ENCODE peak calls at places on chromosomes 4 and X, in nine cellular contexts. One of them, this sample, is unnamed.

GRCh38 chr4:112082954-112083586 is 62.2 kb upstream of the FAM241A start:
- DNase-seq in AG04450: peak; percentile 21
- DNase-seq in NCI-H774: no peak
- DNase-seq in endothelial cell: no peak
- DNase-seq in substantia nigra: no peak
- DNase-seq in bronchial epithelial cell: peak; percentile 99
- DNase-seq in transverse colon: no peak
- DNase-seq in GM04504: peak; percentile 47
- DNase-seq in mesenchymal stem cell: peak; percentile 66
- DNase-seq in this sample: no peak

GRCh38 chr4:153152453-153153338 is 51.5 kb upstream of the TRIM2 start:
- DNase-seq in GM04504: no peak
- DNase-seq in bronchial epithelial cell: no peak
- DNase-seq in mesenchymal stem cell: peak; percentile 48
- DNase-seq in AG04450: no peak
- DNase-seq in NCI-H774: peak; percentile 28
- DNase-seq in transverse colon: peak; percentile 70
- DNase-seq in endothelial cell: peak; percentile 27
- DNase-seq in substantia nigra: peak; percentile 56
- DNase-seq in this sample: peak; percentile 46

GRCh38 chr4:85228264-85228663 is 246.7 kb upstream of the ARHGAP24 start:
- DNase-seq in transverse colon: no peak
- DNase-seq in endothelial cell: no peak
- DNase-seq in NCI-H774: no peak
- DNase-seq in substantia nigra: no peak
- DNase-seq in bronchial epithelial cell: no peak
- DNase-seq in AG04450: no peak
- DNase-seq in GM04504: no peak
- DNase-seq in mesenchymal stem cell: no peak
- DNase-seq in this sample: no peak

GRCh38 chrX:68842781-68843581 is 14.2 kb downstream of the EFNB1 start:
- DNase-seq in AG04450: no peak
- DNase-seq in endothelial cell: no peak
- DNase-seq in mesenchymal stem cell: no peak
- DNase-seq in NCI-H774: no peak
- DNase-seq in GM04504: no peak
- DNase-seq in bronchial epithelial cell: peak; percentile 46
- DNase-seq in substantia nigra: no peak
- DNase-seq in transverse colon: peak; percentile 51
- DNase-seq in this sample: peak; percentile 20

GRCh38 chrX:30887288-30887687 is 1.8 kb downstream of the TAB3 start:
- DNase-seq in mesenchymal stem cell: no peak
- DNase-seq in substantia nigra: no peak
- DNase-seq in GM04504: no peak
- DNase-seq in AG04450: no peak
- DNase-seq in bronchial epithelial cell: no peak
- DNase-seq in NCI-H774: no peak
- DNase-seq in endothelial cell: no peak
- DNase-seq in transverse colon: no peak
- DNase-seq in this sample: no peak

GRCh38 chrX:88883205-88883604 is 136.2 kb downstream of the CPXCR1 start:
- DNase-seq in transverse colon: no peak
- DNase-seq in AG04450: no peak
- DNase-seq in mesenchymal stem cell: peak; percentile 6
- DNase-seq in NCI-H774: no peak
- DNase-seq in bronchial epithelial cell: no peak
- DNase-seq in substantia nigra: no peak
- DNase-seq in GM04504: no peak
- DNase-seq in endothelial cell: no peak
- DNase-seq in this sample: no peak

GRCh38 chrX:77493677-77494553 is 46.7 kb downstream of the FGF16 start:
- DNase-seq in NCI-H774: no peak
- DNase-seq in transverse colon: no peak
- DNase-seq in substantia nigra: no peak
- DNase-seq in GM04504: peak; percentile 20
- DNase-seq in bronchial epithelial cell: peak; percentile 40
- DNase-seq in mesenchymal stem cell: peak; percentile 88
- DNase-seq in endothelial cell: no peak
- DNase-seq in AG04450: peak; percentile 67
- DNase-seq in this sample: peak; percentile 0

GRCh38 chr4:101169044-101170014 is 178.0 kb downstream of the PPP3CA start:
- DNase-seq in bronchial epithelial cell: peak; percentile 74
- DNase-seq in NCI-H774: peak; percentile 43
- DNase-seq in endothelial cell: peak; percentile 65
- DNase-seq in transverse colon: peak; percentile 72
- DNase-seq in GM04504: no peak
- DNase-seq in mesenchymal stem cell: peak; percentile 71
- DNase-seq in AG04450: no peak
- DNase-seq in substantia nigra: peak; percentile 31
- DNase-seq in this sample: peak; percentile 78

GRCh38 chr4:129230836-129231235 is 134.9 kb downstream of the C4orf33 start:
- DNase-seq in bronchial epithelial cell: no peak
- DNase-seq in mesenchymal stem cell: no peak
- DNase-seq in AG04450: no peak
- DNase-seq in substantia nigra: no peak
- DNase-seq in endothelial cell: no peak
- DNase-seq in GM04504: no peak
- DNase-seq in transverse colon: no peak
- DNase-seq in NCI-H774: no peak
- DNase-seq in this sample: no peak

GRCh38 chr4:42568610-42569207 is 88.2 kb downstream of the ATP8A1 start:
- DNase-seq in mesenchymal stem cell: peak; percentile 62
- DNase-seq in bronchial epithelial cell: peak; percentile 66
- DNase-seq in transverse colon: peak; percentile 72
- DNase-seq in GM04504: peak; percentile 29
- DNase-seq in substantia nigra: peak; percentile 66
- DNase-seq in endothelial cell: peak; percentile 75
- DNase-seq in NCI-H774: peak; percentile 51
- DNase-seq in AG04450: peak; percentile 20
- DNase-seq in this sample: peak; percentile 56

GRCh38 chrX:48794993-48795501 is 6.8 kb upstream of the HDAC6 start:
- DNase-seq in substantia nigra: no peak
- DNase-seq in bronchial epithelial cell: peak; percentile 52
- DNase-seq in transverse colon: no peak
- DNase-seq in mesenchymal stem cell: peak; percentile 67
- DNase-seq in GM04504: peak; percentile 51
- DNase-seq in endothelial cell: no peak
- DNase-seq in NCI-H774: no peak
- DNase-seq in AG04450: peak; percentile 3
- DNase-seq in this sample: no peak

GRCh38 chr4:36471903-36472302 is 190.5 kb downstream of the DTHD1 start:
- DNase-seq in mesenchymal stem cell: no peak
- DNase-seq in transverse colon: no peak
- DNase-seq in bronchial epithelial cell: no peak
- DNase-seq in NCI-H774: no peak
- DNase-seq in AG04450: no peak
- DNase-seq in endothelial cell: no peak
- DNase-seq in GM04504: no peak
- DNase-seq in substantia nigra: no peak
- DNase-seq in this sample: no peak

GRCh38 chr4:8202526-8203375 is 3.7 kb downstream of the SH3TC1 start:
- DNase-seq in bronchial epithelial cell: no peak
- DNase-seq in AG04450: no peak
- DNase-seq in mesenchymal stem cell: no peak
- DNase-seq in transverse colon: no peak
- DNase-seq in NCI-H774: no peak
- DNase-seq in substantia nigra: no peak
- DNase-seq in endothelial cell: no peak
- DNase-seq in GM04504: no peak
- DNase-seq in this sample: no peak

GRCh38 chrX:111164728-111165127 is 68.7 kb downstream of the PAK3 start:
- DNase-seq in transverse colon: no peak
- DNase-seq in AG04450: no peak
- DNase-seq in GM04504: no peak
- DNase-seq in mesenchymal stem cell: peak; percentile 15
- DNase-seq in NCI-H774: no peak
- DNase-seq in substantia nigra: no peak
- DNase-seq in endothelial cell: peak; percentile 3
- DNase-seq in bronchial epithelial cell: peak; percentile 10
- DNase-seq in this sample: no peak

GRCh38 chr4:186780291-186781031 is 56.8 kb upstream of the FAT1 start:
- DNase-seq in transverse colon: no peak
- DNase-seq in substantia nigra: no peak
- DNase-seq in endothelial cell: no peak
- DNase-seq in NCI-H774: no peak
- DNase-seq in GM04504: no peak
- DNase-seq in bronchial epithelial cell: peak; percentile 52
- DNase-seq in AG04450: no peak
- DNase-seq in mesenchymal stem cell: peak; percentile 27
- DNase-seq in this sample: no peak

GRCh38 chr4:168384437-168385141 is 66.0 kb upstream of the DDX60 start:
- DNase-seq in GM04504: no peak
- DNase-seq in substantia nigra: no peak
- DNase-seq in bronchial epithelial cell: no peak
- DNase-seq in AG04450: no peak
- DNase-seq in NCI-H774: no peak
- DNase-seq in mesenchymal stem cell: no peak
- DNase-seq in transverse colon: peak; percentile 21
- DNase-seq in endothelial cell: no peak
- DNase-seq in this sample: no peak

GRCh38 chr4:5018603-5019002 is 655 bp downstream of the CYTL1 start:
- DNase-seq in bronchial epithelial cell: no peak
- DNase-seq in NCI-H774: no peak
- DNase-seq in mesenchymal stem cell: no peak
- DNase-seq in transverse colon: no peak
- DNase-seq in endothelial cell: no peak
- DNase-seq in substantia nigra: no peak
- DNase-seq in GM04504: no peak
- DNase-seq in AG04450: no peak
- DNase-seq in this sample: no peak

GRCh38 chrX:25640276-25640675 is 497.9 kb upstream of the MAGEB18 start:
- DNase-seq in NCI-H774: no peak
- DNase-seq in substantia nigra: no peak
- DNase-seq in mesenchymal stem cell: no peak
- DNase-seq in GM04504: no peak
- DNase-seq in AG04450: no peak
- DNase-seq in bronchial epithelial cell: no peak
- DNase-seq in transverse colon: no peak
- DNase-seq in endothelial cell: no peak
- DNase-seq in this sample: no peak

GRCh38 chr4:83851261-83852084 is 315.6 kb downstream of the GPAT3 start:
- DNase-seq in mesenchymal stem cell: peak; percentile 24
- DNase-seq in transverse colon: no peak
- DNase-seq in bronchial epithelial cell: peak; percentile 61
- DNase-seq in substantia nigra: no peak
- DNase-seq in GM04504: no peak
- DNase-seq in endothelial cell: no peak
- DNase-seq in NCI-H774: no peak
- DNase-seq in AG04450: no peak
- DNase-seq in this sample: no peak

GRCh38 chr4:174454815-174455473 is 67.3 kb downstream of the HPGD start:
- DNase-seq in NCI-H774: no peak
- DNase-seq in transverse colon: peak; percentile 19
- DNase-seq in GM04504: no peak
- DNase-seq in mesenchymal stem cell: no peak
- DNase-seq in endothelial cell: no peak
- DNase-seq in bronchial epithelial cell: no peak
- DNase-seq in substantia nigra: no peak
- DNase-seq in AG04450: no peak
- DNase-seq in this sample: no peak

GRCh38 chr4:99723555-99724450 is 66.2 kb upstream of the C4orf54 start:
- DNase-seq in bronchial epithelial cell: peak; percentile 97
- DNase-seq in endothelial cell: no peak
- DNase-seq in NCI-H774: no peak
- DNase-seq in GM04504: peak; percentile 18
- DNase-seq in mesenchymal stem cell: peak; percentile 82
- DNase-seq in substantia nigra: peak; percentile 3
- DNase-seq in AG04450: peak; percentile 63
- DNase-seq in transverse colon: peak; percentile 76
- DNase-seq in this sample: no peak

GRCh38 chr4:138188406-138189084 is 53.6 kb downstream of the SLC7A11 start:
- DNase-seq in transverse colon: no peak
- DNase-seq in substantia nigra: no peak
- DNase-seq in endothelial cell: no peak
- DNase-seq in GM04504: no peak
- DNase-seq in AG04450: no peak
- DNase-seq in mesenchymal stem cell: no peak
- DNase-seq in bronchial epithelial cell: peak; percentile 93
- DNase-seq in NCI-H774: no peak
- DNase-seq in this sample: peak; percentile 37

GRCh38 chr4:74969507-74970474 is 36.9 kb downstream of the PARM1 start:
- DNase-seq in endothelial cell: no peak
- DNase-seq in NCI-H774: no peak
- DNase-seq in substantia nigra: no peak
- DNase-seq in AG04450: no peak
- DNase-seq in transverse colon: no peak
- DNase-seq in mesenchymal stem cell: no peak
- DNase-seq in GM04504: no peak
- DNase-seq in bronchial epithelial cell: peak; percentile 3
- DNase-seq in this sample: no peak

GRCh38 chr4:74314944-74315343 is 6.7 kb downstream of the EPGN start:
- DNase-seq in AG04450: no peak
- DNase-seq in transverse colon: no peak
- DNase-seq in mesenchymal stem cell: no peak
- DNase-seq in NCI-H774: no peak
- DNase-seq in substantia nigra: no peak
- DNase-seq in bronchial epithelial cell: no peak
- DNase-seq in GM04504: no peak
- DNase-seq in endothelial cell: no peak
- DNase-seq in this sample: no peak

GRCh38 chr4:1150875-1151274 is 21.5 kb downstream of the SPON2 start:
- DNase-seq in mesenchymal stem cell: no peak
- DNase-seq in bronchial epithelial cell: no peak
- DNase-seq in endothelial cell: no peak
- DNase-seq in transverse colon: no peak
- DNase-seq in AG04450: no peak
- DNase-seq in GM04504: no peak
- DNase-seq in substantia nigra: no peak
- DNase-seq in NCI-H774: no peak
- DNase-seq in this sample: no peak

GRCh38 chr4:31983246-31983645 is 1263.1 kb downstream of the PCDH7 start:
- DNase-seq in substantia nigra: no peak
- DNase-seq in endothelial cell: no peak
- DNase-seq in GM04504: no peak
- DNase-seq in mesenchymal stem cell: no peak
- DNase-seq in bronchial epithelial cell: peak; percentile 40
- DNase-seq in AG04450: no peak
- DNase-seq in transverse colon: no peak
- DNase-seq in NCI-H774: no peak
- DNase-seq in this sample: no peak

GRCh38 chr4:139603576-139604387 is 47.8 kb upstream of the SETD7 start:
- DNase-seq in GM04504: no peak
- DNase-seq in substantia nigra: peak; percentile 17
- DNase-seq in AG04450: no peak
- DNase-seq in bronchial epithelial cell: peak; percentile 65
- DNase-seq in NCI-H774: no peak
- DNase-seq in mesenchymal stem cell: peak; percentile 82
- DNase-seq in endothelial cell: peak; percentile 66
- DNase-seq in transverse colon: peak; percentile 23
- DNase-seq in this sample: peak; percentile 28

GRCh38 chrX:101260435-101260834 is 30.7 kb downstream of the TAF7L start:
- DNase-seq in AG04450: no peak
- DNase-seq in NCI-H774: no peak
- DNase-seq in transverse colon: no peak
- DNase-seq in bronchial epithelial cell: peak; percentile 1
- DNase-seq in substantia nigra: no peak
- DNase-seq in endothelial cell: peak; percentile 22
- DNase-seq in mesenchymal stem cell: peak; percentile 16
- DNase-seq in GM04504: no peak
- DNase-seq in this sample: no peak

GRCh38 chrX:129719268-129719667 is 19.5 kb upstream of the XPNPEP2 start:
- DNase-seq in endothelial cell: no peak
- DNase-seq in transverse colon: no peak
- DNase-seq in bronchial epithelial cell: peak; percentile 54
- DNase-seq in mesenchymal stem cell: no peak
- DNase-seq in substantia nigra: no peak
- DNase-seq in NCI-H774: no peak
- DNase-seq in AG04450: no peak
- DNase-seq in GM04504: no peak
- DNase-seq in this sample: no peak

GRCh38 chr4:945274-946102 is 13.2 kb downstream of the TMEM175 start:
- DNase-seq in bronchial epithelial cell: no peak
- DNase-seq in GM04504: no peak
- DNase-seq in substantia nigra: no peak
- DNase-seq in transverse colon: no peak
- DNase-seq in endothelial cell: no peak
- DNase-seq in AG04450: no peak
- DNase-seq in mesenchymal stem cell: peak; percentile 14
- DNase-seq in NCI-H774: no peak
- DNase-seq in this sample: no peak

GRCh38 chr4:8438743-8439142 is 1.8 kb downstream of the ACOX3 start:
- DNase-seq in substantia nigra: no peak
- DNase-seq in NCI-H774: no peak
- DNase-seq in endothelial cell: no peak
- DNase-seq in mesenchymal stem cell: no peak
- DNase-seq in bronchial epithelial cell: no peak
- DNase-seq in GM04504: no peak
- DNase-seq in transverse colon: no peak
- DNase-seq in AG04450: no peak
- DNase-seq in this sample: no peak

This sample was measured in NCI-H2029.